ENCODE peak calls at places on chromosome 12, in seven cellular contexts. E, X, Q, W, T, M and Y are unnamed samples.

GRCh38 chr12:44078273-44078672 is 242.4 kb downstream of the TMEM117 start:
- ATAC-seq in T (no peak), W (no peak), X (peak), Q (no peak), M (peak), E (no peak), Y (no peak)

GRCh38 chr12:4664111-4664510 is 15.2 kb downstream of the NDUFA9 start:
- ATAC-seq in T (no peak), W (no peak), M (peak), E (no peak), Q (no peak), X (peak), Y (no peak)

GRCh38 chr12:11869406-11869805 is 201.3 kb upstream of the BCL2L14 start:
- ATAC-seq in W (no peak), M (no peak), Q (no peak), X (no peak), E (no peak), T (no peak), Y (no peak)

GRCh38 chr12:75834591-75834990 is 197.0 kb downstream of the PHLDA1 start:
- ATAC-seq in W (no peak), T (no peak), M (peak), X (no peak), Q (no peak), E (no peak), Y (no peak)

GRCh38 chr12:110921262-110921661 is 883 bp upstream of the MYL2 start:
- ATAC-seq in Q (no peak), W (no peak), T (peak), M (peak), X (peak), E (no peak), Y (no peak)

GRCh38 chr12:132179431-132180362 is 35.4 kb downstream of the NOC4L start:
- ATAC-seq in X (no peak), Q (no peak), M (no peak), T (no peak), E (no peak), W (no peak), Y (no peak)

GRCh38 chr12:2804390-2805145 is 7.9 kb upstream of the ITFG2 start:
- ATAC-seq in Q (no peak), W (no peak), X (no peak), E (no peak), T (peak), M (no peak), Y (no peak)

GRCh38 chr12:49672351-49673181 is 34.6 kb downstream of the FMNL3 start:
- ATAC-seq in Q (no peak), M (no peak), X (no peak), W (no peak), E (no peak), T (no peak), Y (no peak)

GRCh38 chr12:111976860-111977259 is 36.1 kb downstream of the TMEM116 start:
- ATAC-seq in W (no peak), M (no peak), E (no peak), X (no peak), T (no peak), Q (no peak), Y (no peak)

GRCh38 chr12:8452976-8453616 is 2.7 kb upstream of the CLEC6A start:
- ATAC-seq in E (no peak), T (no peak), X (no peak), W (no peak), M (no peak), Q (no peak), Y (no peak)

GRCh38 chr12:101647711-101648110 is 49.7 kb upstream of the CHPT1 start:
- ATAC-seq in E (no peak), Q (no peak), T (no peak), X (no peak), W (no peak), M (no peak), Y (no peak)

GRCh38 chr12:129973236-129973961 is 69.6 kb upstream of the TMEM132D start:
- ATAC-seq in X (no peak), W (no peak), T (no peak), E (no peak), Q (no peak), M (no peak), Y (no peak)

GRCh38 chr12:112756918-112757317 is 34.6 kb upstream of the RPH3A start:
- ATAC-seq in E (no peak), X (no peak), T (no peak), Q (no peak), M (no peak), W (no peak), Y (no peak)

GRCh38 chr12:54667945-54668344 is 19.8 kb upstream of the DCD start:
- ATAC-seq in Q (no peak), T (no peak), W (no peak), E (no peak), X (no peak), M (no peak), Y (no peak)

GRCh38 chr12:107165581-107165980 is 72.2 kb upstream of the CRY1 start:
- ATAC-seq in E (no peak), M (no peak), X (no peak), Q (no peak), T (no peak), W (no peak), Y (no peak)

GRCh38 chr12:128109236-128109635 is 157.7 kb upstream of the TMEM132C start:
- ATAC-seq in W (no peak), Q (no peak), E (no peak), M (no peak), T (no peak), X (no peak), Y (no peak)

GRCh38 chr12:53423597-53423996 is at the start of gene AMHR2:
- ATAC-seq in Q (no peak), X (no peak), M (no peak), W (no peak), T (no peak), E (no peak), Y (no peak)
- H3K27ac ChIP-seq in Q (peak), X (no peak), M (no peak), W (no peak), T (no peak), E (no peak), Y (no peak)

GRCh38 chr12:116717466-116718457 is 20.1 kb downstream of the SPRING1 start:
- ATAC-seq in T (peak), Q (no peak), M (no peak), X (no peak), E (no peak), W (peak), Y (peak)
- H3K27ac ChIP-seq in T (peak), Q (no peak), M (no peak), X (no peak), E (no peak), W (peak), Y (no peak)

GRCh38 chr12:95673576-95673975 is 117.0 kb downstream of the NTN4 start:
- ATAC-seq in M (no peak), E (no peak), X (no peak), W (no peak), Q (no peak), T (no peak), Y (no peak)

GRCh38 chr12:95672166-95672565 is 118.4 kb downstream of the NTN4 start:
- ATAC-seq in E (no peak), X (no peak), M (no peak), W (no peak), Q (no peak), T (no peak), Y (no peak)

GRCh38 chr12:95671265-95671664 is 119.3 kb downstream of the NTN4 start:
- ATAC-seq in E (no peak), X (no peak), M (no peak), T (no peak), W (no peak), Q (no peak), Y (no peak)

GRCh38 chr12:95674088-95674595 is 116.4 kb downstream of the NTN4 start:
- ATAC-seq in X (no peak), T (no peak), M (no peak), W (no peak), E (no peak), Q (no peak), Y (no peak)

GRCh38 chr12:95674631-95675030 is 115.9 kb downstream of the NTN4 start:
- ATAC-seq in T (no peak), E (no peak), X (no peak), W (no peak), M (no peak), Q (no peak), Y (no peak)
- H3K27ac ChIP-seq in T (no peak), E (no peak), X (no peak), W (no peak), M (no peak), Q (no peak), Y (no peak)

GRCh38 chr12:116199160-116199559 is 78.3 kb downstream of the MED13L start:
- ATAC-seq in M (no peak), E (no peak), X (no peak), W (no peak), T (no peak), Q (no peak), Y (no peak)
- H3K27ac ChIP-seq in M (no peak), E (no peak), X (no peak), W (no peak), T (no peak), Q (no peak), Y (no peak)